ENCODE peak calls at places on chromosomes 4 and X, in seven cellular contexts. P, Z, J, F, T, E and U are unnamed samples. For H3K27me3, the result is how much of the 10 kb centered on the place peaks cover.

GRCh38 chrX:55907968-55908607 is 190.5 kb downstream of the RRAGB start:
- DNase-seq in Z (peak), J (peak), F (peak), T (peak), P (peak), E (peak), U (no peak)

GRCh38 chrX:42680651-42681050 is 97.3 kb downstream of the PPP1R2C start:
- DNase-seq in J (no peak), F (peak), E (no peak), P (peak), Z (no peak), T (no peak), U (no peak)

GRCh38 chrX:31590581-31591113 is 518.8 kb upstream of the FTHL17 start:
- DNase-seq in P (no peak), J (peak), E (peak), T (no peak), Z (peak), F (no peak), U (no peak)

GRCh38 chr4:15042529-15043167 is 40.4 kb downstream of the CPEB2 start:
- DNase-seq in E (peak), J (no peak), P (no peak), T (no peak), F (no peak), Z (no peak), U (no peak)

GRCh38 chr4:152501846-152502536 is 33.9 kb downstream of the FBXW7 start:
- DNase-seq in Z (no peak), J (no peak), P (no peak), E (peak), F (no peak), T (no peak), U (no peak)

GRCh38 chr4:1989533-1990347 is 19.0 kb downstream of the NELFA start:
- DNase-seq in F (no peak), E (no peak), T (no peak), Z (no peak), P (no peak), J (no peak), U (peak)

GRCh38 chrX:49184294-49185061 is 1.7 kb downstream of the PRICKLE3 start:
- DNase-seq in Z (peak), P (peak), F (peak), J (peak), T (peak), E (peak), U (peak)

GRCh38 chrX:154082396-154083133 is 15.0 kb downstream of the MECP2 start:
- DNase-seq in J (no peak), E (peak), P (no peak), Z (no peak), T (no peak), F (no peak), U (no peak)

GRCh38 chr4:74109116-74109791 is 10.3 kb upstream of the CXCL2 start:
- DNase-seq in E (peak), F (peak), Z (peak), P (peak), J (peak), T (peak), U (no peak)

GRCh38 chrX:3231766-3232165 is 114.7 kb downstream of the MXRA5 start:
- DNase-seq in T (no peak), F (no peak), Z (no peak), J (no peak), E (peak), P (no peak), U (no peak)

GRCh38 chr4:185682236-185682635 is 129.8 kb downstream of the SORBS2 start:
- DNase-seq in Z (no peak), E (peak), P (no peak), J (no peak), T (no peak), F (no peak), U (no peak)

GRCh38 chr4:27272264-27272663 is 411.6 kb downstream of the STIM2 start:
- DNase-seq in T (no peak), Z (no peak), J (no peak), F (no peak), E (no peak), P (no peak), U (no peak)

GRCh38 chr4:24382381-24382780 is 202.0 kb downstream of the DHX15 start:
- DNase-seq in P (no peak), T (no peak), Z (no peak), J (no peak), F (no peak), E (no peak), U (no peak)

GRCh38 chrX:38175140-38175539 is 45.5 kb downstream of the SRPX start:
- DNase-seq in T (no peak), P (no peak), F (peak), Z (peak), J (peak), E (peak), U (peak)

GRCh38 chr4:154534296-154534695 is 15.9 kb downstream of the PLRG1 start:
- DNase-seq in E (no peak), J (no peak), T (no peak), P (no peak), F (no peak), Z (no peak), U (no peak)

GRCh38 chr4:176547005-176547404 is 227.2 kb downstream of the SPCS3 start:
- DNase-seq in E (peak), P (no peak), F (no peak), J (no peak), T (no peak), Z (no peak), U (no peak)

GRCh38 chr4:78031457-78031856 is 25.7 kb upstream of the FRAS1 start:
- DNase-seq in J (no peak), P (no peak), T (no peak), E (no peak), Z (no peak), F (no peak), U (no peak)

GRCh38 chr4:151110236-151110635 is 10.8 kb downstream of the RPS3A start:
- DNase-seq in P (no peak), Z (no peak), E (no peak), J (no peak), T (no peak), F (no peak), U (no peak)

GRCh38 chr4:137960371-137961050 is 281.6 kb downstream of the SLC7A11 start:
- DNase-seq in E (peak), J (peak), F (no peak), Z (no peak), P (no peak), T (no peak), U (no peak)

GRCh38 chrX:39000802-39001201 is 199.5 kb downstream of the MID1IP1 start:
- DNase-seq in F (no peak), P (no peak), Z (peak), T (no peak), J (no peak), E (no peak), U (no peak)

GRCh38 chr4:159292137-159292896 is 189.4 kb downstream of the RAPGEF2 start:
- DNase-seq in E (no peak), J (no peak), F (no peak), Z (no peak), P (no peak), T (no peak), U (no peak)

GRCh38 chr4:2356123-2357069 is 62.0 kb downstream of the ZFYVE28 start:
- DNase-seq in Z (no peak), E (no peak), T (peak), P (no peak), F (no peak), J (no peak), U (no peak)

GRCh38 chr4:149638073-149638472 is 177.6 kb downstream of the IQCM start:
- DNase-seq in Z (no peak), P (no peak), E (peak), F (no peak), J (no peak), T (no peak), U (no peak)

GRCh38 chrX:21912220-21912619 is 28.3 kb upstream of the SMS start:
- DNase-seq in T (no peak), Z (no peak), F (no peak), E (no peak), P (no peak), J (no peak), U (no peak)

GRCh38 chr4:107006218-107006617 is 29.9 kb downstream of the DKK2 start:
- DNase-seq in J (no peak), Z (no peak), F (no peak), E (no peak), T (no peak), P (no peak), U (no peak)

GRCh38 chrX:37905436-37906147 is 58.2 kb upstream of the DYNLT3 start:
- DNase-seq in P (no peak), F (peak), T (no peak), Z (no peak), E (peak), J (peak), U (no peak)

GRCh38 chr4:176274441-176274840 is 5.4 kb upstream of the ASB5 start:
- DNase-seq in J (no peak), Z (no peak), E (peak), T (no peak), P (no peak), F (no peak), U (no peak)

GRCh38 chrX:118188977-118189376 is 72.4 kb upstream of the KLHL13 start:
- DNase-seq in P (peak), E (no peak), T (no peak), Z (no peak), F (no peak), J (no peak), U (no peak)

GRCh38 chr4:80422727-80423404 is 87.3 kb downstream of the CFAP299 start:
- DNase-seq in J (no peak), E (no peak), T (no peak), P (no peak), Z (peak), F (no peak), U (no peak)

DNA sequence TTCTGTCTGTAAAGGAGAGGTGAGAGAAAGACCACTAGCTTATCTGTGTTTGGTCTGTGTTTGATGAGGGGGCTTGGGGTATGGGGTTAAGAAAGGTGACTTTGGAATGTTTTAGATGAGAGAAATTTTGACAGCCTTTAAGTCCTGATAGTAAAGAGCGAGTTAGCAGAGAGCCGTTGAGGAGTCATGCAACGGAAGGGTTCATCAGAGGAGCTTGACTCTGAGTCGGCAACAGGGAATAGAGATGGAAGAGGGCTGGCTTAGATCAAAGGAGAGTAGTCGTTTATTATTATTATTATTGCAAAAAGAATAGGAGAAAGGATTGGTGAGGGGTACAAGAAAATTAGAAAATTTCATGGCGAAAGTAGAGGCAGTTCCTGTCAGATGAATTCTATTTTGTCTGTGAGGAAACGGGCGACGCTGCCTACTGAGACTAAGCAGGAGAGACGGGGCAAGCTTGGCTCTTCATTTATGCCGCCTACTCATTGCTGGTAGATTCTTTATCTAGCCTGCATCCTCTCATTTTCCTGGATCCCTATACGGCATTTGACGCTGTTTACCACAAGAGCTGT is 473 bp upstream of the VAMP7 start:
- DNase-seq in P (no peak), Z (peak), F (no peak), J (no peak), T (no peak), E (peak), U (no peak)
- H3K27ac ChIP-seq in P (peak), Z (no peak), F (peak), J (peak), T (peak), E (peak), U (no peak)

GRCh38 chr4:160819791-160820190 is 1344.0 kb downstream of the FSTL5 start:
- DNase-seq in E (no peak), J (no peak), P (no peak), T (no peak), F (no peak), Z (no peak), U (no peak)
- H3K4me3 ChIP-seq in E (no peak), J (no peak), P (no peak), T (no peak), F (no peak), Z (no peak), U (no peak)

GRCh38 chr4:39166670-39167069 is 15.7 kb upstream of the WDR19 start:
- DNase-seq in E (no peak), P (no peak), T (no peak), J (no peak), Z (no peak), F (no peak), U (no peak)
- H3K27me3 ChIP-seq in E (under half), P (under half), T (under half), J (under half), Z (under half), F (under half), U (under half)

GRCh38 chr4:100986360-100986868 is 360.9 kb downstream of the PPP3CA start:
- DNase-seq in E (no peak), T (peak), F (no peak), P (no peak), J (no peak), Z (no peak), U (no peak)
- H3K27ac ChIP-seq in E (no peak), T (no peak), F (no peak), P (no peak), J (no peak), Z (no peak), U (no peak)

GRCh38 chr4:70713453-70714026 is 8.2 kb upstream of the RUFY3 start:
- DNase-seq in T (no peak), J (no peak), Z (no peak), F (no peak), E (no peak), P (no peak), U (no peak)
- H3K4me3 ChIP-seq in T (no peak), J (no peak), Z (no peak), F (no peak), E (no peak), P (no peak), U (no peak)